ENCODE peak calls at places on chromosomes 11 and 22, in ten cellular contexts. N is colonic mucosa, E is dorsolateral prefrontal cortex, V is left lung, B is B cell, K is left ventricle myocardium inferior, U is tibial artery, Q is PC-3, H is sigmoid colon, O is mucosa of descending colon. F is an unnamed sample.
A peak's percentile ranks its signal among the peaks of the same experiment; 100 is the strongest.

GRCh38 chr22:50105529-50106100 is 15.8 kb downstream of the MOV10L1 start:
- DNase-seq in B (no peak), O (peak; percentile 25), U (no peak), Q (no peak), E (no peak), V (no peak), K (no peak), N (no peak), H (no peak), F (no peak)

GRCh38 chr11:3747704-3748103 is 49.6 kb downstream of the NUP98 start:
- DNase-seq in B (no peak), Q (peak; percentile 53), V (no peak), E (no peak), O (no peak), U (no peak), K (no peak), N (no peak), H (no peak), F (no peak)

GRCh38 chr11:69359735-69360470 is 65.9 kb downstream of the MYEOV start:
- DNase-seq in O (no peak), H (no peak), E (no peak), K (no peak), N (no peak), V (no peak), B (no peak), Q (no peak), U (no peak), F (no peak)

GRCh38 chr22:43996170-43996980 is 27.7 kb upstream of the PARVB start:
- DNase-seq in N (peak; percentile 46), U (peak; percentile 61), E (peak; percentile 64), H (peak; percentile 73), V (peak; percentile 94), O (peak; percentile 64), K (peak; percentile 69), B (peak; percentile 83), Q (no peak), F (peak; percentile 42)

GRCh38 chr11:17504330-17505107 is 27.9 kb upstream of the ABCC8 start:
- DNase-seq in O (peak; percentile 92), Q (peak; percentile 74), V (peak; percentile 90), U (peak; percentile 78), N (peak; percentile 76), E (peak; percentile 90), B (peak; percentile 80), K (peak; percentile 77), H (peak; percentile 91), F (peak; percentile 61)

GRCh38 chr11:75303544-75304224 is 47.8 kb downstream of the ARRB1 start:
- DNase-seq in O (no peak), V (no peak), U (no peak), N (no peak), Q (no peak), K (no peak), E (peak; percentile 74), H (peak; percentile 60), B (no peak), F (no peak)

GRCh38 chr11:74269161-74269809 is 42.2 kb downstream of the P4HA3 start:
- DNase-seq in N (no peak), U (no peak), E (no peak), Q (no peak), O (no peak), H (no peak), B (no peak), V (no peak), K (no peak), F (no peak)

GRCh38 chr11:75022289-75022688 is 33.6 kb downstream of the NEU3 start:
- DNase-seq in K (no peak), U (no peak), N (no peak), Q (no peak), E (no peak), V (no peak), B (no peak), O (no peak), H (no peak), F (no peak)

GRCh38 chr11:65470433-65470832 is 28.4 kb upstream of the MALAT1 start:
- DNase-seq in H (peak; percentile 64), U (no peak), E (no peak), V (no peak), B (no peak), O (no peak), N (no peak), Q (no peak), K (no peak), F (no peak)

GRCh38 chr22:47064416-47064815 is 302.0 kb downstream of the TBC1D22A start:
- DNase-seq in O (no peak), Q (no peak), N (no peak), K (no peak), B (no peak), V (no peak), H (no peak), U (no peak), E (no peak), F (no peak)

GRCh38 chr11:7077101-7077500 is 11.7 kb upstream of the RBMXL2 start:
- DNase-seq in E (no peak), Q (no peak), V (no peak), B (no peak), U (no peak), K (no peak), N (no peak), H (no peak), O (no peak), F (no peak)

GRCh38 chr11:116505466-116506247 is 267.1 kb downstream of the BUD13 start:
- DNase-seq in N (no peak), Q (no peak), O (no peak), U (no peak), E (no peak), H (no peak), K (no peak), B (no peak), V (no peak), F (no peak)

GRCh38 chr22:19429950-19430889 is 1.3 kb downstream of the HIRA start:
- DNase-seq in E (no peak), V (no peak), H (no peak), U (no peak), Q (peak; percentile 7), K (peak; percentile 31), N (peak; percentile 38), O (peak; percentile 46), B (peak; percentile 39), F (peak; percentile 37)

GRCh38 chr11:72179804-72180396 is 12.0 kb upstream of the FOLR1 start:
- DNase-seq in O (no peak), N (no peak), E (no peak), H (no peak), Q (no peak), V (no peak), K (no peak), B (no peak), U (no peak), F (no peak)

GRCh38 chr11:45994421-45995341 is 72.2 kb downstream of the LARGE2 start:
- DNase-seq in O (no peak), H (no peak), B (no peak), K (no peak), E (no peak), V (no peak), U (no peak), Q (no peak), N (no peak), F (no peak)

DNA sequence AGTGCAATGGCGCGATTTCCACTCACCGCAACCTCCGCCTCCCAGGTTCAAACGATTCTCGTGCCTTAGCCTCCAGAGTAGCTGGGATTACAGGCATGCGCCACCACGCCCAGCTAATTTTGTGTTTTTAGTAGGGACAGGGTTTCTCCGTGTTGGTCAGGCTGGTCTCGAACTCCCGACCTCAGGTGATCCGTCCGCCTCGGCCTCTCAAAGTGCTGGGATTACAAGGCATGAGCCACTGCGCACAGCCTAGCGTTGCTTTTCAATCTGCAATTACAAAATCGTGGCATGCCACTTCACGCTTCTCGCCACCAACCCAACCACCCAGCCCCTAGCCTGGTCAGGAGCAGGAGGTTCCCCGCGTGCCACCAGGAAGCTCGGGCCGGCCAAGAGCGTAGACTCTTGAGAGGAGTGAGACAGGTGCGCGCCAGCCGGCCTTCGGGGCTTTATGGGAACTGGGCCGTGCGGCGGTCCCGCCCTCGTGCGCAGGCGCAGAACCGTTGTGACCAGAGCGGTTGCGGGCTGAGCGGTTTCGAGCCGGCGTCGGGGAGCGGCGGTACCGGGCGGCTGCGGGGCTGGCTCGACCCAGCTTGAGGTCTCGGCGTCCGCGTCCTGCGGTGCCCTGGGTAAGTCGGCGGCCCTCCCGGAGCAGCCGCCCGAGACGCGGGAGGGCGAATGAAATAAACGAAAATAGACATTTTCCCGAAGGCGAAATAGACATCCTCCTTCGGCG is at the start of gene ASRGL1:
- DNase-seq in O (peak; percentile 94), U (peak; percentile 74), B (peak; percentile 90), E (peak; percentile 90), H (peak; percentile 91), N (peak; percentile 92), K (peak; percentile 87), Q (peak; percentile 86), V (peak; percentile 99), F (peak; percentile 63)
- TF ChIP-seq CTCF in O (no peak), U (no peak), B (no peak), E (peak; percentile 23), H (no peak), N (no peak), K (no peak), Q (no peak), V (no peak), F (no peak)

DNA sequence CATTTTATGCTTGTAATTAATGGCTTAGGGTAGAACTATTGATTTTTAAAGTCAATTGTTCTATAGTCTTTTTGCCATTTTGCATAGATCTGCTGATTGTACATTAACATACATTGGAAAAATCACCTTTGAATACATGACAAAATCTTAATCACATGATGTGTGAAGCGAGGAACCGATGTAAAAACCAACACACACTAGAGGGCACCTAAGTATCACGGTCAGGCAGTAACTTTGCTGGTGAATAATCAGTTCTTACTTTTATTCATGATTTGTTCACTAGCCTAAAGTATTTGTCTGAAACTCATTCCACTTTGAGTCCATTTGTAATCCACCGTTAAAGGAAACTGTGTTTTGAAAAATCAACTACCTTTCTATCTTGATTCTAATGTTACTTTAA is 28.2 kb downstream of the JHY start:
- DNase-seq in U (no peak), E (no peak), O (no peak), V (no peak), K (no peak), Q (peak; percentile 53), N (no peak), H (no peak), B (no peak), F (no peak)
- TF ChIP-seq CTCF in U (no peak), E (peak; percentile 24), O (no peak), V (no peak), K (peak; percentile 49), Q (peak; percentile 72), N (no peak), H (no peak), B (no peak), F (no peak)

DNA sequence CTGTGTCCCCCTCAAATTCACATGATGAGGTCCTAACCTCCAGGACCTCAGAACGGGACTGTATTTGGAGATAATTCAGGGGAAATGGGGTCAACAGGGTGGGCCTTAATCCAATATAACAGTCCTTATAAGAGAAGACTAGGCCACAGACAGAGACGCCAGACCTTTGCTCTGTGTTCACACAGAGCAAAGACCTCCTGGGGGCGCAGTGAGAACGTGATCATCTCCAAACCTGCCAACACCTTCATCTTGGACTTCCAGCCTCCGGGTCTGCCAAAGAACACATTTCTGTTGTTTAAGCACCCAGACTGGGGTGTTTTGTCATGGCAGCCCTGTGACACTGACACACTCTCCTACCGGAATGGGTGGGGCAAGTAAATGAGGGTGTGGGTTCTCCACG is 250.2 kb downstream of the MN1 start:
- DNase-seq in U (no peak), Q (no peak), B (no peak), K (no peak), O (no peak), V (no peak), N (no peak), E (no peak), H (no peak), F (no peak)
- TF ChIP-seq CTCF in U (no peak), Q (no peak), B (no peak), K (no peak), O (no peak), V (no peak), N (no peak), E (no peak), H (no peak), F (no peak)

GRCh38 chr11:76836613-76837291 is 24.0 kb upstream of the ACER3 start:
- DNase-seq in E (no peak), U (no peak), O (no peak), B (no peak), Q (no peak), H (no peak), N (peak; percentile 47), K (no peak), V (no peak), F (no peak)
- TF ChIP-seq CTCF in E (no peak), U (no peak), O (no peak), B (no peak), Q (peak; percentile 51), H (no peak), N (no peak), K (no peak), V (no peak), F (no peak)

F was measured in natural killer cell.